ENCODE peak calls at places on chromosome 20, in ten cellular contexts. L is activated CD4-positive, CD25-positive, alpha-beta regulatory T cell; F is H54; A is NCI-H774; H is stimulated activated CD4-positive, alpha-beta T cell treated with anti-CD3 and anti-CD28 coated beads, TNF-alpha, amount 100 ng/mL, for 1 hour; O is activated CD4-positive, alpha-beta T cell treated with anti-CD3 and anti-CD28 coated beads, Interleukin-2, amount 50 U/mL, for 24 hours; K is amniotic stem cell; I is C1 segment of cervical spinal cord; X is activated CD8-positive, alpha-beta memory T cell treated with anti-CD3 and anti-CD28 coated beads for 1 hour; T is activated naive CD4-positive, alpha-beta T cell. E is an unnamed sample.

GRCh38 chr20:31864521-31865400 is 5.6 kb downstream of the DUSP15 start:
- DNase-seq in I (no peak), O (no peak), F (no peak), X (no peak), K (no peak), L (no peak), H (no peak), T (no peak), A (no peak), E (no peak)

GRCh38 chr20:44460795-44461141 is 14.9 kb upstream of the TTPAL start:
- DNase-seq in I (no peak), L (no peak), A (no peak), O (no peak), H (no peak), F (no peak), T (no peak), K (peak; percentile 18), X (no peak), E (no peak)

GRCh38 chr20:48574383-48574782 is 253.4 kb downstream of the PREX1 start:
- DNase-seq in H (no peak), K (no peak), A (no peak), X (no peak), F (peak; percentile 33), I (no peak), L (no peak), O (no peak), T (no peak), E (no peak)

GRCh38 chr20:258963-259362 is 1.4 kb downstream of the DEFB132 start:
- DNase-seq in K (no peak), I (no peak), H (no peak), X (no peak), F (no peak), A (no peak), O (no peak), T (no peak), L (no peak), E (no peak)

GRCh38 chr20:7090753-7091310 is 323.3 kb downstream of the BMP2 start:
- DNase-seq in F (no peak), X (no peak), H (no peak), K (no peak), A (no peak), I (no peak), L (no peak), O (no peak), T (no peak), E (no peak)

GRCh38 chr20:11499235-11499634 is 418.5 kb upstream of the BTBD3 start:
- DNase-seq in K (no peak), A (no peak), F (no peak), X (no peak), T (no peak), I (no peak), L (no peak), H (no peak), O (no peak), E (no peak)

GRCh38 chr20:38805502-38805957 is at the start of gene PPP1R16B:
- DNase-seq in H (peak; percentile 31), X (peak; percentile 74), T (peak; percentile 67), L (peak; percentile 68), I (peak; percentile 19), K (no peak), O (peak; percentile 39), A (no peak), F (no peak), E (peak; percentile 80)

GRCh38 chr20:34058831-34059230 is 53.2 kb downstream of the EIF2S2 start:
- DNase-seq in K (no peak), F (no peak), A (no peak), L (no peak), I (no peak), X (no peak), T (no peak), O (no peak), H (no peak), E (no peak)

GRCh38 chr20:43954704-43955243 is 40.1 kb downstream of the TOX2 start:
- DNase-seq in F (no peak), O (no peak), A (no peak), X (no peak), T (no peak), H (no peak), L (no peak), I (no peak), K (no peak), E (no peak)

GRCh38 chr20:47660983-47661711 is 124.1 kb downstream of the SULF2 start:
- DNase-seq in H (no peak), T (no peak), X (no peak), F (no peak), K (no peak), I (no peak), L (no peak), A (no peak), O (no peak), E (no peak)

GRCh38 chr20:53643031-53643832 is 49.6 kb upstream of the ZNF217 start:
- DNase-seq in A (no peak), L (peak; percentile 39), F (peak; percentile 72), I (no peak), X (peak; percentile 34), K (no peak), O (peak; percentile 24), T (peak; percentile 57), H (peak; percentile 38), E (no peak)

GRCh38 chr20:37349517-37350491 is 3.9 kb downstream of the SRC start:
- DNase-seq in X (no peak), O (no peak), A (no peak), H (no peak), L (no peak), T (no peak), I (no peak), K (no peak), F (no peak), E (no peak)

GRCh38 chr20:16063876-16064275 is 509.4 kb downstream of the KIF16B start:
- DNase-seq in I (no peak), H (no peak), A (no peak), K (no peak), O (no peak), F (no peak), T (no peak), L (no peak), X (no peak), E (no peak)

GRCh38 chr20:37295001-37295400 is 5.5 kb downstream of the MANBAL start:
- DNase-seq in L (no peak), T (no peak), H (no peak), O (no peak), F (peak; percentile 87), K (peak; percentile 97), A (no peak), I (no peak), X (no peak), E (no peak)

GRCh38 chr20:62374431-62375152 is 7.5 kb upstream of the LAMA5 start:
- DNase-seq in O (no peak), X (no peak), L (no peak), A (no peak), F (no peak), H (no peak), I (no peak), T (no peak), K (no peak), E (no peak)

E was measured in amygdala.